ENCODE peak calls at places on chromosomes 6 and 20, in six cellular contexts. Q is T-helper 9 cell; W is neuronal stem cell; X is effector CD4-positive, alpha-beta T cell; J is breast epithelium; A is EL. C is an unnamed sample.

GRCh38 chr6:142385352-142385751 is 83.5 kb downstream of the ADGRG6 start:
- DNase-seq in Q (no peak), W (no peak), X (no peak), J (no peak), A (no peak), C (no peak)

GRCh38 chr20:15700147-15700765 is 873.0 kb downstream of the KIF16B start:
- DNase-seq in Q (no peak), W (no peak), X (no peak), J (no peak), A (peak; percentile 14), C (no peak)

GRCh38 chr6:30447237-30447636 is 42.1 kb upstream of the HLA-E start:
- DNase-seq in Q (no peak), W (peak; percentile 29), X (no peak), J (no peak), A (peak; percentile 59), C (no peak)

GRCh38 chr6:39366875-39367618 is 44.5 kb upstream of the KCNK16 start:
- DNase-seq in Q (no peak), W (no peak), X (no peak), J (no peak), A (no peak), C (no peak)

GRCh38 chr6:165766457-165766856 is 103.4 kb upstream of the PDE10A start:
- DNase-seq in Q (no peak), W (no peak), X (no peak), J (no peak), A (no peak), C (no peak)

GRCh38 chr6:161683400-161683799 is 409.5 kb upstream of the AGPAT4 start:
- DNase-seq in Q (no peak), W (no peak), X (no peak), J (no peak), A (no peak), C (no peak)

GRCh38 chr6:30780642-30780920 is 36.2 kb upstream of the IER3 start:
- DNase-seq in Q (no peak), W (no peak), X (no peak), J (no peak), A (no peak), C (no peak)

GRCh38 chr20:23031346-23031745 is 3.8 kb upstream of the SSTR4 start:
- DNase-seq in Q (no peak), W (no peak), X (no peak), J (no peak), A (no peak), C (no peak)

GRCh38 chr6:38370653-38371311 is 268.9 kb downstream of the BTBD9 start:
- DNase-seq in Q (no peak), W (no peak), X (no peak), J (no peak), A (no peak), C (no peak)

C was measured in heart left ventricle.